ENCODE peak calls at places on chromosomes 13 and 19, in ten cellular contexts. One of them, this sample, is unnamed.

GRCh38 chr19:17073869-17074627 is 1.2 kb downstream of the HAUS8 start:
- DNase-seq in tibial nerve: no peak
- DNase-seq in left ventricle myocardium inferior: no peak
- DNase-seq in colonic mucosa: peak; percentile 42
- DNase-seq in lung: no peak
- DNase-seq in hepatocyte: no peak
- DNase-seq in RWPE2: no peak
- DNase-seq in ascending aorta: no peak
- DNase-seq in aorta: no peak
- DNase-seq in cardiac muscle cell: no peak
- DNase-seq in this sample: no peak

GRCh38 chr13:40187836-40188591 is 478.4 kb downstream of the FOXO1 start:
- DNase-seq in tibial nerve: no peak
- DNase-seq in left ventricle myocardium inferior: no peak
- DNase-seq in colonic mucosa: no peak
- DNase-seq in lung: no peak
- DNase-seq in hepatocyte: no peak
- DNase-seq in RWPE2: no peak
- DNase-seq in ascending aorta: no peak
- DNase-seq in aorta: no peak
- DNase-seq in cardiac muscle cell: no peak
- DNase-seq in this sample: no peak

GRCh38 chr13:79405501-79405830 is 589 bp downstream of the RBM26 start:
- DNase-seq in tibial nerve: peak; percentile 9
- DNase-seq in left ventricle myocardium inferior: no peak
- DNase-seq in colonic mucosa: peak; percentile 40
- DNase-seq in lung: no peak
- DNase-seq in hepatocyte: no peak
- DNase-seq in RWPE2: no peak
- DNase-seq in ascending aorta: no peak
- DNase-seq in aorta: no peak
- DNase-seq in cardiac muscle cell: no peak
- DNase-seq in this sample: no peak

GRCh38 chr19:41746593-41747227 is 8.6 kb upstream of the CEACAM6 start:
- DNase-seq in tibial nerve: no peak
- DNase-seq in left ventricle myocardium inferior: no peak
- DNase-seq in colonic mucosa: peak; percentile 84
- DNase-seq in lung: peak; percentile 69
- DNase-seq in hepatocyte: peak; percentile 56
- DNase-seq in RWPE2: no peak
- DNase-seq in ascending aorta: no peak
- DNase-seq in aorta: no peak
- DNase-seq in cardiac muscle cell: peak; percentile 67
- DNase-seq in this sample: no peak

GRCh38 chr13:40786568-40786996 is 2.8 kb upstream of the SLC25A15 start:
- DNase-seq in tibial nerve: no peak
- DNase-seq in left ventricle myocardium inferior: no peak
- DNase-seq in colonic mucosa: no peak
- DNase-seq in lung: no peak
- DNase-seq in hepatocyte: no peak
- DNase-seq in RWPE2: no peak
- DNase-seq in ascending aorta: no peak
- DNase-seq in aorta: no peak
- DNase-seq in cardiac muscle cell: peak; percentile 39
- DNase-seq in this sample: no peak

GRCh38 chr13:98577823-98578285 is 947 bp upstream of the STK24 start:
- DNase-seq in tibial nerve: no peak
- DNase-seq in left ventricle myocardium inferior: no peak
- DNase-seq in colonic mucosa: no peak
- DNase-seq in lung: no peak
- DNase-seq in hepatocyte: no peak
- DNase-seq in RWPE2: no peak
- DNase-seq in ascending aorta: no peak
- DNase-seq in aorta: no peak
- DNase-seq in cardiac muscle cell: no peak
- DNase-seq in this sample: no peak

GRCh38 chr19:20912973-20913372 is 10.1 kb upstream of the ZNF85 start:
- DNase-seq in tibial nerve: no peak
- DNase-seq in left ventricle myocardium inferior: no peak
- DNase-seq in colonic mucosa: no peak
- DNase-seq in lung: no peak
- DNase-seq in hepatocyte: no peak
- DNase-seq in RWPE2: no peak
- DNase-seq in ascending aorta: no peak
- DNase-seq in aorta: no peak
- DNase-seq in cardiac muscle cell: no peak
- DNase-seq in this sample: no peak

GRCh38 chr19:38093587-38093986 is 130.4 kb downstream of the DPF1 start:
- DNase-seq in tibial nerve: no peak
- DNase-seq in left ventricle myocardium inferior: peak; percentile 58
- DNase-seq in colonic mucosa: no peak
- DNase-seq in lung: no peak
- DNase-seq in hepatocyte: no peak
- DNase-seq in RWPE2: no peak
- DNase-seq in ascending aorta: no peak
- DNase-seq in aorta: no peak
- DNase-seq in cardiac muscle cell: no peak
- DNase-seq in this sample: peak; percentile 40

GRCh38 chr19:42480335-42481095 is 37.8 kb upstream of the CXCL17 start:
- DNase-seq in tibial nerve: no peak
- DNase-seq in left ventricle myocardium inferior: no peak
- DNase-seq in colonic mucosa: no peak
- DNase-seq in lung: peak; percentile 34
- DNase-seq in hepatocyte: peak; percentile 62
- DNase-seq in RWPE2: no peak
- DNase-seq in ascending aorta: no peak
- DNase-seq in aorta: no peak
- DNase-seq in cardiac muscle cell: peak; percentile 74
- DNase-seq in this sample: no peak

GRCh38 chr13:27018230-27018875 is 153.3 kb downstream of the USP12 start:
- DNase-seq in tibial nerve: no peak
- DNase-seq in left ventricle myocardium inferior: no peak
- DNase-seq in colonic mucosa: no peak
- DNase-seq in lung: no peak
- DNase-seq in hepatocyte: no peak
- DNase-seq in RWPE2: no peak
- DNase-seq in ascending aorta: peak; percentile 8
- DNase-seq in aorta: no peak
- DNase-seq in cardiac muscle cell: no peak
- DNase-seq in this sample: no peak

GRCh38 chr19:2532252-2533071 is 56.5 kb downstream of the GADD45B start:
- DNase-seq in tibial nerve: no peak
- DNase-seq in left ventricle myocardium inferior: no peak
- DNase-seq in colonic mucosa: no peak
- DNase-seq in lung: no peak
- DNase-seq in hepatocyte: peak; percentile 58
- DNase-seq in RWPE2: no peak
- DNase-seq in ascending aorta: no peak
- DNase-seq in aorta: no peak
- DNase-seq in cardiac muscle cell: peak; percentile 94
- DNase-seq in this sample: no peak

GRCh38 chr13:98856983-98857382 is 104.5 kb upstream of the SLC15A1 start:
- DNase-seq in tibial nerve: no peak
- DNase-seq in left ventricle myocardium inferior: no peak
- DNase-seq in colonic mucosa: no peak
- DNase-seq in lung: no peak
- DNase-seq in hepatocyte: no peak
- DNase-seq in RWPE2: no peak
- DNase-seq in ascending aorta: no peak
- DNase-seq in aorta: no peak
- DNase-seq in cardiac muscle cell: no peak
- DNase-seq in this sample: no peak

GRCh38 chr19:6888967-6889366 is 1.6 kb downstream of the ADGRE1 start:
- DNase-seq in tibial nerve: no peak
- DNase-seq in left ventricle myocardium inferior: no peak
- DNase-seq in colonic mucosa: no peak
- DNase-seq in lung: no peak
- DNase-seq in hepatocyte: no peak
- DNase-seq in RWPE2: no peak
- DNase-seq in ascending aorta: no peak
- DNase-seq in aorta: no peak
- DNase-seq in cardiac muscle cell: no peak
- DNase-seq in this sample: no peak

GRCh38 chr19:6891761-6892385 is 4.5 kb downstream of the ADGRE1 start:
- DNase-seq in tibial nerve: no peak
- DNase-seq in left ventricle myocardium inferior: no peak
- DNase-seq in colonic mucosa: no peak
- DNase-seq in lung: no peak
- DNase-seq in hepatocyte: no peak
- DNase-seq in RWPE2: no peak
- DNase-seq in ascending aorta: no peak
- DNase-seq in aorta: no peak
- DNase-seq in cardiac muscle cell: no peak
- DNase-seq in this sample: no peak

GRCh38 chr19:6890421-6890913 is 3.1 kb downstream of the ADGRE1 start:
- DNase-seq in tibial nerve: no peak
- DNase-seq in left ventricle myocardium inferior: no peak
- DNase-seq in colonic mucosa: no peak
- DNase-seq in lung: no peak
- DNase-seq in hepatocyte: no peak
- DNase-seq in RWPE2: no peak
- DNase-seq in ascending aorta: no peak
- DNase-seq in aorta: no peak
- DNase-seq in cardiac muscle cell: no peak
- DNase-seq in this sample: no peak

GRCh38 chr19:6894313-6894712 is 6.9 kb downstream of the ADGRE1 start:
- DNase-seq in tibial nerve: no peak
- DNase-seq in left ventricle myocardium inferior: no peak
- DNase-seq in colonic mucosa: no peak
- DNase-seq in lung: no peak
- DNase-seq in hepatocyte: no peak
- DNase-seq in RWPE2: no peak
- DNase-seq in ascending aorta: no peak
- DNase-seq in aorta: no peak
- DNase-seq in cardiac muscle cell: no peak
- DNase-seq in this sample: no peak

GRCh38 chr19:6890938-6891337 is 3.6 kb downstream of the ADGRE1 start:
- DNase-seq in tibial nerve: no peak
- DNase-seq in left ventricle myocardium inferior: no peak
- DNase-seq in colonic mucosa: no peak
- DNase-seq in lung: no peak
- DNase-seq in hepatocyte: no peak
- DNase-seq in RWPE2: no peak
- DNase-seq in ascending aorta: no peak
- DNase-seq in aorta: no peak
- DNase-seq in cardiac muscle cell: no peak
- DNase-seq in this sample: no peak
- H3K4me3 ChIP-seq in tibial nerve: no peak overlapping the region
- H3K4me3 ChIP-seq in left ventricle myocardium inferior: no peak overlapping the region
- H3K4me3 ChIP-seq in colonic mucosa: no peak overlapping the region
- H3K4me3 ChIP-seq in lung: no peak overlapping the region
- H3K4me3 ChIP-seq in hepatocyte: no peak overlapping the region
- H3K4me3 ChIP-seq in RWPE2: no peak overlapping the region
- H3K4me3 ChIP-seq in ascending aorta: no peak overlapping the region
- H3K4me3 ChIP-seq in aorta: no peak overlapping the region
- H3K4me3 ChIP-seq in cardiac muscle cell: no peak overlapping the region
- H3K4me3 ChIP-seq in this sample: no peak overlapping the region

GRCh38 chr19:8396563-8397203 is 6.5 kb downstream of the RAB11B start:
- DNase-seq in tibial nerve: peak; percentile 43
- DNase-seq in left ventricle myocardium inferior: peak; percentile 71
- DNase-seq in colonic mucosa: peak; percentile 62
- DNase-seq in lung: peak; percentile 61
- DNase-seq in hepatocyte: peak; percentile 64
- DNase-seq in RWPE2: peak; percentile 65
- DNase-seq in ascending aorta: no peak
- DNase-seq in aorta: peak; percentile 92
- DNase-seq in cardiac muscle cell: peak; percentile 70
- DNase-seq in this sample: peak; percentile 55
- H3K4me1 ChIP-seq in tibial nerve: no peaks in the 10 kb centered on the region
- H3K4me1 ChIP-seq in left ventricle myocardium inferior: peaks cover 69% of the 10 kb centered on the region
- H3K4me1 ChIP-seq in colonic mucosa: peaks cover 5% of the 10 kb centered on the region
- H3K4me1 ChIP-seq in lung: peaks cover 35% of the 10 kb centered on the region
- H3K4me1 ChIP-seq in hepatocyte: no peaks in the 10 kb centered on the region
- H3K4me1 ChIP-seq in RWPE2: peaks cover 28% of the 10 kb centered on the region
- H3K4me1 ChIP-seq in ascending aorta: peaks cover 11% of the 10 kb centered on the region
- H3K4me1 ChIP-seq in aorta: no peaks in the 10 kb centered on the region
- H3K4me1 ChIP-seq in cardiac muscle cell: no peaks in the 10 kb centered on the region
- H3K4me1 ChIP-seq in this sample: peaks cover 71% of the 10 kb centered on the region

GRCh38 chr13:112960671-112961070 is 8.3 kb upstream of the MCF2L start:
- DNase-seq in tibial nerve: no peak
- DNase-seq in left ventricle myocardium inferior: no peak
- DNase-seq in colonic mucosa: no peak
- DNase-seq in lung: no peak
- DNase-seq in hepatocyte: no peak
- DNase-seq in RWPE2: peak; percentile 11
- DNase-seq in ascending aorta: no peak
- DNase-seq in aorta: peak; percentile 65
- DNase-seq in cardiac muscle cell: no peak
- DNase-seq in this sample: no peak
- H3K4me3 ChIP-seq in tibial nerve: no peak overlapping the region
- H3K4me3 ChIP-seq in left ventricle myocardium inferior: no peak overlapping the region
- H3K4me3 ChIP-seq in colonic mucosa: no peak overlapping the region
- H3K4me3 ChIP-seq in lung: no peak overlapping the region
- H3K4me3 ChIP-seq in hepatocyte: no peak overlapping the region
- H3K4me3 ChIP-seq in RWPE2: no peak overlapping the region
- H3K4me3 ChIP-seq in ascending aorta: no peak overlapping the region
- H3K4me3 ChIP-seq in aorta: no peak overlapping the region
- H3K4me3 ChIP-seq in cardiac muscle cell: no peak overlapping the region
- H3K4me3 ChIP-seq in this sample: no peak overlapping the region

GRCh38 chr19:49229416-49229815 is 71.8 kb downstream of the TRPM4 start:
- DNase-seq in tibial nerve: no peak
- DNase-seq in left ventricle myocardium inferior: no peak
- DNase-seq in colonic mucosa: no peak
- DNase-seq in lung: no peak
- DNase-seq in hepatocyte: no peak
- DNase-seq in RWPE2: no peak
- DNase-seq in ascending aorta: no peak
- DNase-seq in aorta: no peak
- DNase-seq in cardiac muscle cell: no peak
- DNase-seq in this sample: no peak

GRCh38 chr19:49231804-49232203 is 74.2 kb downstream of the TRPM4 start:
- DNase-seq in tibial nerve: no peak
- DNase-seq in left ventricle myocardium inferior: no peak
- DNase-seq in colonic mucosa: no peak
- DNase-seq in lung: no peak
- DNase-seq in hepatocyte: no peak
- DNase-seq in RWPE2: no peak
- DNase-seq in ascending aorta: no peak
- DNase-seq in aorta: no peak
- DNase-seq in cardiac muscle cell: no peak
- DNase-seq in this sample: no peak

GRCh38 chr19:49231389-49231788 is 73.8 kb downstream of the TRPM4 start:
- DNase-seq in tibial nerve: no peak
- DNase-seq in left ventricle myocardium inferior: no peak
- DNase-seq in colonic mucosa: no peak
- DNase-seq in lung: no peak
- DNase-seq in hepatocyte: no peak
- DNase-seq in RWPE2: no peak
- DNase-seq in ascending aorta: no peak
- DNase-seq in aorta: no peak
- DNase-seq in cardiac muscle cell: no peak
- DNase-seq in this sample: no peak

DNA sequence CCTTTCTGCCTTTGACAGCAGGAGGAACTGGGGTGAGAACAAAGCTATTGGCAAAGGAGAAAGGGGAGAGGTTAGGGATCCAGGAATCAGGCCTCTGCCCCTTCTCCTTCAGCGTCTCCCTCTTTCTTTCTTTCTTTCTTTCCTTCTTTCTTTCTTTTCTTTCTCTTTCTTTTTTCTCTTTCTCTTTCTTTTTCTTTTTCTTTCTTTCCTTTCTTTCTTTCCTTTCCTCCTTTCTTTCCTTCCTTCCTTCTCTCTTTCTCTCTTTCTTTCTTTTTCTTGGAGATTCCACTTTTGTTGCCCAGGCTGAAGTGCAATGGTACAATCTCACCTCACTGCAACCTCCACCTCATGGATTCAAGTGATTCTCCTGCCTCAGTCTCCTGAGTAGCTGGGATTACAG is 75.6 kb downstream of the TRPM4 start:
- DNase-seq in tibial nerve: no peak
- DNase-seq in left ventricle myocardium inferior: no peak
- DNase-seq in colonic mucosa: no peak
- DNase-seq in lung: no peak
- DNase-seq in hepatocyte: no peak
- DNase-seq in RWPE2: no peak
- DNase-seq in ascending aorta: no peak
- DNase-seq in aorta: no peak
- DNase-seq in cardiac muscle cell: no peak
- DNase-seq in this sample: no peak
- H3K4me1 ChIP-seq in tibial nerve: no peaks in the 10 kb centered on the region
- H3K4me1 ChIP-seq in left ventricle myocardium inferior: no peaks in the 10 kb centered on the region
- H3K4me1 ChIP-seq in colonic mucosa: no peaks in the 10 kb centered on the region
- H3K4me1 ChIP-seq in lung: no peaks in the 10 kb centered on the region
- H3K4me1 ChIP-seq in hepatocyte: no peaks in the 10 kb centered on the region
- H3K4me1 ChIP-seq in RWPE2: no peaks in the 10 kb centered on the region
- H3K4me1 ChIP-seq in ascending aorta: no peaks in the 10 kb centered on the region
- H3K4me1 ChIP-seq in aorta: no peaks in the 10 kb centered on the region
- H3K4me1 ChIP-seq in cardiac muscle cell: no peaks in the 10 kb centered on the region
- H3K4me1 ChIP-seq in this sample: no peaks in the 10 kb centered on the region